ENCODE peak calls at places on chromosome 21, in seven cellular contexts. J, L, X, E, T, D and B are unnamed samples. For H3K36me3 and H3K27me3, the result is how much of the 10 kb centered on the place peaks cover.

GRCh38 chr21:14630556-14631069 is 84.5 kb upstream of the SAMSN1 start:
- DNase-seq in J (no peak), L (no peak), X (peak), E (no peak), T (no peak), D (peak), B (no peak)

GRCh38 chr21:32113486-32113885 is 165.4 kb downstream of the MIS18A start:
- DNase-seq in J (no peak), L (no peak), X (no peak), E (no peak), T (no peak), D (no peak), B (no peak)

GRCh38 chr21:31162827-31163226 is 124.6 kb upstream of the KRTAP19-8 start:
- DNase-seq in J (peak), L (no peak), X (no peak), E (no peak), T (no peak), D (no peak), B (no peak)

GRCh38 chr21:42597487-42598158 is 55.8 kb upstream of the PDE9A start:
- DNase-seq in J (no peak), L (no peak), X (no peak), E (no peak), T (peak), D (no peak), B (no peak)

GRCh38 chr21:42350271-42350885 is 416 bp downstream of the TFF2 start:
- DNase-seq in J (no peak), L (no peak), X (no peak), E (peak), T (no peak), D (no peak), B (no peak)

GRCh38 chr21:38365521-38365920 is 108.7 kb downstream of the KCNJ15 start:
- DNase-seq in J (no peak), L (no peak), X (no peak), E (no peak), T (no peak), D (no peak), B (no peak)

GRCh38 chr21:42153046-42153685 is 65.8 kb upstream of the ABCG1 start:
- DNase-seq in J (no peak), L (no peak), X (no peak), E (peak), T (peak), D (no peak), B (no peak)

GRCh38 chr21:43304621-43305335 is 122.2 kb downstream of the SIK1 start:
- DNase-seq in J (no peak), L (no peak), X (no peak), E (peak), T (no peak), D (no peak), B (no peak)

GRCh38 chr21:38675450-38675849 is 130.3 kb upstream of the ETS2 start:
- DNase-seq in J (no peak), L (no peak), X (no peak), E (no peak), T (no peak), D (no peak), B (no peak)

GRCh38 chr21:28442624-28443023 is 550.1 kb downstream of the LTN1 start:
- DNase-seq in J (no peak), L (no peak), X (no peak), E (no peak), T (no peak), D (no peak), B (peak)

GRCh38 chr21:43318841-43319781 is 107.8 kb downstream of the SIK1 start:
- DNase-seq in J (peak), L (no peak), X (peak), E (no peak), T (peak), D (peak), B (no peak)

GRCh38 chr21:40615503-40616376 is 231.2 kb downstream of the DSCAM start:
- DNase-seq in J (no peak), L (no peak), X (no peak), E (no peak), T (no peak), D (no peak), B (no peak)

GRCh38 chr21:42903817-42904216 is 10.7 kb downstream of the NDUFV3 start:
- DNase-seq in J (no peak), L (no peak), X (no peak), E (no peak), T (no peak), D (no peak), B (no peak)

GRCh38 chr21:22421416-22422190 is 1423.4 kb downstream of the NCAM2 start:
- DNase-seq in J (no peak), L (no peak), X (no peak), E (no peak), T (no peak), D (no peak), B (no peak)

GRCh38 chr21:15309022-15309590 is 244.3 kb upstream of the NRIP1 start:
- DNase-seq in J (no peak), L (no peak), X (no peak), E (no peak), T (no peak), D (no peak), B (no peak)

GRCh38 chr21:37677006-37677405 is 239.3 kb downstream of the KCNJ6 start:
- DNase-seq in J (no peak), L (no peak), X (no peak), E (no peak), T (no peak), D (no peak), B (no peak)

GRCh38 chr21:44856131-44856530 is 17.4 kb downstream of the PTTG1IP start:
- DNase-seq in J (no peak), L (no peak), X (no peak), E (peak), T (no peak), D (no peak), B (no peak)

GRCh38 chr21:44858791-44859190 is 14.7 kb downstream of the PTTG1IP start:
- DNase-seq in J (no peak), L (no peak), X (no peak), E (peak), T (no peak), D (no peak), B (no peak)

GRCh38 chr21:44858291-44858690 is 15.2 kb downstream of the PTTG1IP start:
- DNase-seq in J (no peak), L (no peak), X (no peak), E (peak), T (no peak), D (no peak), B (no peak)

GRCh38 chr21:44855572-44855971 is 17.9 kb downstream of the PTTG1IP start:
- DNase-seq in J (no peak), L (no peak), X (no peak), E (peak), T (no peak), D (no peak), B (no peak)

GRCh38 chr21:44857127-44857892 is 16.2 kb downstream of the PTTG1IP start:
- DNase-seq in J (no peak), L (no peak), X (no peak), E (peak), T (no peak), D (no peak), B (no peak)
- H3K36me3 ChIP-seq in J (under half), L (under half), X (half or more), E (half or more), T (half or more), D (half or more), B (under half)

DNA sequence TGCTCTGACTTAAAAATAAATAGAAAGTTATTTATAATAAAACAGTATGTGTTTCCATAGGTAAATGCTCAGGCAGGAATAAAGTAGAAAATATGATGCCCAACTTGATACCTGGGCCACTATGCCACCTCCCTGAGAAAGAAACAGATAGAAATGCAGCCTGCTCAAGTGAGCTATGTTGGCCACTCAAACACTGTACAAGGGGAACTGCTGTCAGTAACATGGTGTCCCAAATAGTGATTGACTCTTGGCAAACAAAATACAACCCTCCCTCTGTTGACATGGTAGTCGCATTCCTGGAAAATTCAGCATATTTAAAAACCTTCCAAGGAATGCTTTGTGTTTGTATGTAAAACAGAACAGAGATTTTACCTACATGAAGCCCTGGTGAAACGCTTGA is 66.9 kb upstream of the KCNE2 start:
- DNase-seq in J (no peak), L (no peak), X (no peak), E (no peak), T (no peak), D (no peak), B (no peak)
- TF ChIP-seq CTCF in J (no peak), L (no peak), X (no peak), E (no peak), T (no peak), D (no peak), B (no peak)

GRCh38 chr21:26273686-26274313 is 103.2 kb upstream of the APP start:
- DNase-seq in J (no peak), L (no peak), X (no peak), E (no peak), T (no peak), D (no peak), B (no peak)
- H3K27me3 ChIP-seq in J (under half), L (under half), X (under half), E (under half), T (under half), D (under half), B (under half)

GRCh38 chr21:17467392-17467791 is 45.5 kb upstream of the CXADR start:
- DNase-seq in J (no peak), L (no peak), X (no peak), E (no peak), T (no peak), D (no peak), B (no peak)
- H3K36me3 ChIP-seq in J (under half), L (under half), X (under half), E (under half), T (under half), D (under half), B (under half)

DNA sequence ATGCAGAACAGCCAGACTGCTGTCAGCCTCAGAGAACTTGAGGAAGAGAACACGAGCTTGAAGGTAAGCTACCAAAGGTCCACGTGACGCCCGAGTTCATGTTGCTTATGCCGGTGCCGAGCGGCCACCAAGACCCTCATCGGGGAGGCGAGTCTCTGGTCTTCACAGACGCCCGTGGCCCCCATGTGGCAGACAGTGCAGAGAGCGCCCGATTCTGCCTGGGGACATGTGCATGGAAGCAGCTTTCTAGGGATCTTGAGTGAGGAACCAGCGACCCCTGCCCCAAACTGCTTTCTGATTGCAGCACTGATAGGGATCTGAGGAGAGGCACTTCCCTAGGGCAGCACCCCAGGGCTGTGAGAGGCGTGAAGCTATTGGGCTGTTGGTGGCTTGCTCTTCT is 56.3 kb upstream of the DIP2A start:
- DNase-seq in J (no peak), L (no peak), X (no peak), E (no peak), T (no peak), D (no peak), B (no peak)
- TF ChIP-seq CTCF in J (no peak), L (no peak), X (peak), E (no peak), T (no peak), D (no peak), B (no peak)

GRCh38 chr21:29942033-29942432 is 2.2 kb upstream of the GRIK1 start:
- DNase-seq in J (no peak), L (no peak), X (no peak), E (no peak), T (no peak), D (no peak), B (no peak)
- H3K27me3 ChIP-seq in J (under half), L (under half), X (under half), E (under half), T (under half), D (under half), B (under half)

DNA sequence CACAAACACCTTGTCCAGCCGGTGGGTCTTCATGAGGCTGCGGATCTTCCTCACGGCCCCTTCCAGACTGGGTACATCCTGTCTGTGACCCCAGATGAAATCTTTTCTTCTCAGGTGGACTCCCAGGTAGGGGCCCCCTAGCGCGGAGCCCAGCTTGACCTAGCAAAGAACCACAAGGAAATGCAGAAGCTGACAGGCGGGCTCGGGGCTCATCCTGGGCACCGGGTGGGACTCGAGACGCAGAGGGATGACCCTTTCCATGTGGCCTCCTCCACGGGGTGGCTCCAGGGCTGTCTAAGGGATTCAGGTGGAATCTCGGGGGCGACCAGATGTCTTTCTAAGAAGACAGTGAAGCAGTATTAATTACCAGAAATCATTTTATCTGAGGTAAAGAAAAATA is 17.8 kb downstream of the POFUT2 start:
- DNase-seq in J (no peak), L (no peak), X (no peak), E (no peak), T (peak), D (no peak), B (no peak)
- H3K36me3 ChIP-seq in J (half or more), L (under half), X (under half), E (half or more), T (half or more), D (under half), B (under half)